ENCODE peak calls at places on chromosomes 13 and 19, in seven cellular contexts. U, E, V, X, T, L and D are unnamed samples.

GRCh38 chr13:24269803-24270202 is 39.6 kb upstream of the C1QTNF9 start:
- DNase-seq in T (no peak), E (no peak), V (no peak), U (no peak), L (no peak), X (no peak), D (no peak)

GRCh38 chr13:24038405-24038804 is 122.1 kb upstream of the SPATA13 start:
- DNase-seq in E (no peak), U (peak; percentile 25), V (no peak), X (no peak), L (no peak), T (no peak), D (no peak)

GRCh38 chr13:30004204-30004603 is 153.8 kb upstream of the UBL3 start:
- DNase-seq in T (no peak), E (no peak), U (no peak), L (no peak), V (no peak), X (no peak), D (no peak)

GRCh38 chr19:30584121-30584520 is 211.9 kb downstream of the ZNF536 start:
- DNase-seq in T (no peak), V (no peak), U (no peak), X (no peak), L (no peak), E (no peak), D (no peak)

GRCh38 chr13:30194906-30195305 is 112.4 kb downstream of the KATNAL1 start:
- DNase-seq in U (no peak), T (no peak), E (no peak), V (no peak), X (no peak), L (no peak), D (no peak)

GRCh38 chr13:98478134-98479129 is 98.5 kb downstream of the STK24 start:
- DNase-seq in X (no peak), L (peak; percentile 35), U (no peak), E (no peak), T (no peak), V (peak; percentile 56), D (no peak)

GRCh38 chr13:42215578-42216421 is 56.2 kb upstream of the AKAP11 start:
- DNase-seq in V (peak; percentile 9), X (peak; percentile 7), U (no peak), T (no peak), L (peak; percentile 6), E (no peak), D (peak; percentile 3)

GRCh38 chr13:76036176-76036575 is 400.0 kb downstream of the LMO7 start:
- DNase-seq in L (no peak), X (no peak), U (no peak), T (no peak), V (no peak), E (no peak), D (no peak)

GRCh38 chr13:64723735-64724134 is 2506.4 kb downstream of the PCDH9 start:
- DNase-seq in L (no peak), U (no peak), T (no peak), V (peak; percentile 51), X (peak; percentile 75), E (no peak), D (no peak)

GRCh38 chr13:67061750-67062149 is 168.4 kb downstream of the PCDH9 start:
- DNase-seq in V (no peak), X (no peak), L (no peak), U (no peak), E (no peak), T (no peak), D (no peak)

GRCh38 chr19:31946491-31946890 is 398.9 kb upstream of the ZNF507 start:
- DNase-seq in T (no peak), E (no peak), U (no peak), X (no peak), V (no peak), L (no peak), D (no peak)

GRCh38 chr19:15340086-15340485 is 7.7 kb upstream of the BRD4 start:
- DNase-seq in E (no peak), V (no peak), T (no peak), U (no peak), X (no peak), L (no peak), D (no peak)

GRCh38 chr13:38687246-38688229 is 661 bp downstream of the FREM2 start:
- DNase-seq in X (peak; percentile 13), E (no peak), T (no peak), L (no peak), V (peak; percentile 15), U (no peak), D (no peak)

GRCh38 chr13:27973291-27973690 is 4.2 kb upstream of the CDX2 start:
- DNase-seq in L (no peak), U (no peak), E (no peak), X (no peak), V (no peak), T (no peak), D (no peak)

GRCh38 chr13:113860051-113860471 is 3.8 kb downstream of the GAS6 start:
- DNase-seq in E (no peak), T (no peak), X (no peak), L (no peak), V (no peak), U (no peak), D (no peak)

GRCh38 chr19:28074773-28075172 is 1138.2 kb downstream of the UQCRFS1 start:
- DNase-seq in E (no peak), L (no peak), X (no peak), U (no peak), T (no peak), V (no peak), D (no peak)

DNA sequence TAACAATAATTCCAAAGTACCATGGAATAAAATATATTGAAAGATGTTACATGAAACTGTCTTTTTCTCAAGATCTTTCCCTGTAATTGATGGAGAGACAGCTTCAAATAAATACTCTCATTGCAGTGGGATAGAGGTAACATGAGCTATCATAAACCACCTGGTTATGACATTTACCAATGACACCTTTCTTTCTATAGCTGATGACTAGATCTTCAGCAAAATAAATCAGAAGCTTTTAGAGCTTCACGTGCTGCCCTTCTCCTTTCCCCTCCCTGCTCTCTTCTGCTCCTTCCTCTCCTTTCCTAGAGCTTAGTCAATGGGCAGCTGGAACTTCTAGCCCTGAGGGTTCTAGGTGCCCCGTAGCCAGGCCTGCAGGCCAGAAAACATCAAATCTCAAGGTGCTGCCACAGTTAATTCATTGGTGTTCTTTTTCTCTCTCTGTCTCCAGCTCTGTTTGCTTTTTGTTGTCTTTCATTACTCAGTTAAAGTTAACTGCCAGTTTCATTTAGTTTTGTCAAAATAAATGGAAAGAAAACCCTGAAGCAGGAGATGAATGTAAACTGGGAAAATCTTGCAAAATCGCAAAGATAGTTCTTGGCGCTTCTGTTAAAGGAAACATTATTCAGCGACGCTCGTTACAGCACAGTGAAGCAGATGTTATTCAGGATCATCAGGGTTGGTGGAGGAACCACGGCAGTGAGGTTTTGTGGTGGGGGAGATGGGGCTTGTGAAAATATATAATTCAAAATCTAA is 8.3 kb upstream of the METTL21C start:
- DNase-seq in T (no peak), L (no peak), U (no peak), X (no peak), E (no peak), V (no peak), D (no peak)
- H3K27ac ChIP-seq in T (no peak overlapping the region), L (no peak overlapping the region), U (no peak overlapping the region), X (no peak overlapping the region), E (no peak overlapping the region), V (no peak overlapping the region), D (no peak overlapping the region)

DNA sequence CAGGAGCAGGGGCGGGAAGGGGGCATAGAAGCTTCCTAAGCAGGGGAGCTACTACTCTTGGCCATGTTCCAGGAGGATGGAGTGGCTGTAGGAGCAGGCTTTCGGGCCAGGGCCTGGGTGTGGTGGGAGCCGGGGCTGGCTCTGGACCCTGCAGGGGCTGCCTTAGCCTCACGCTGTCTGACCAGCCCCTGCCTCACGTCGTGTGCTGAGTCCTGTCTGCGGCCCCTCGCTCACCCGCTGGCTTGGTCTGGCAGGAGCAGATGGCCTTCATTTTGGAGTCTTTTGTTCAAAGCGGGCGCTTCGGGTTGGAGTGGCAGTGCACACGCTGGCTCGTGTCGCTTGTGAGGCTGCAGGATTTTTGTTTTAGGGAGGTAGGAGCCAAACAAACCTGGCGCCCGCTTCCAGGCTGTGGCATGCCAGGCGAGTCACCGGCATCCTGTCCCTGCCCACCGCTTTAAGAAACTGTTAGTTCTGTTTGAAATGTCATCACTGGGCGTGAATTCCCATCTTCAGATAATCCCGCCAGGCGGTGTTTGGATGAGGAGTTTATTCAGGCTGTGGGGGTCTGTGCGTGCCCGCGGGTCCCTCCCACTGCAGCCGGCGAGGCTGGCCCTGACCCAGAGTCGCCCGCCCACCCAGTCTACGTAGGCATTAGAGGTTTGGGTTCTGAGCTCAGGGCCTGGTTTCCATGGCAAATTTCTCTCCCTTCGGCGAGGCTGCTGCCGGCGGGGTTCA is 89.7 kb downstream of the KDM4B start:
- DNase-seq in X (no peak), L (no peak), U (no peak), E (no peak), T (peak; percentile 68), V (no peak), D (no peak)
- H3K27ac ChIP-seq in X (peak overlapping the region; percentile 28), L (no peak overlapping the region), U (no peak overlapping the region), E (no peak overlapping the region), T (peak overlapping the region; percentile 60), V (no peak overlapping the region), D (no peak overlapping the region)

GRCh38 chr13:106474906-106475305 is 60.6 kb downstream of the EFNB2 start:
- DNase-seq in U (no peak), V (no peak), E (no peak), T (no peak), X (no peak), L (no peak), D (no peak)
- H3K27ac ChIP-seq in U (no peak overlapping the region), V (no peak overlapping the region), E (no peak overlapping the region), T (no peak overlapping the region), X (no peak overlapping the region), L (no peak overlapping the region), D (no peak overlapping the region)

GRCh38 chr13:45419945-45420344 is 1.8 kb upstream of the SLC25A30 start:
- DNase-seq in U (no peak), E (no peak), V (no peak), T (no peak), X (no peak), L (no peak), D (no peak)

GRCh38 chr13:45415112-45415511 is 3.1 kb downstream of the SLC25A30 start:
- DNase-seq in L (no peak), E (no peak), T (no peak), V (no peak), U (no peak), X (no peak), D (no peak)

GRCh38 chr13:45416521-45417125 is 1.6 kb downstream of the SLC25A30 start:
- DNase-seq in X (no peak), U (no peak), T (no peak), E (no peak), V (no peak), L (no peak), D (no peak)

GRCh38 chr13:45413826-45414312 is 4.3 kb downstream of the SLC25A30 start:
- DNase-seq in U (no peak), L (no peak), E (no peak), V (no peak), X (no peak), T (no peak), D (no peak)

DNA sequence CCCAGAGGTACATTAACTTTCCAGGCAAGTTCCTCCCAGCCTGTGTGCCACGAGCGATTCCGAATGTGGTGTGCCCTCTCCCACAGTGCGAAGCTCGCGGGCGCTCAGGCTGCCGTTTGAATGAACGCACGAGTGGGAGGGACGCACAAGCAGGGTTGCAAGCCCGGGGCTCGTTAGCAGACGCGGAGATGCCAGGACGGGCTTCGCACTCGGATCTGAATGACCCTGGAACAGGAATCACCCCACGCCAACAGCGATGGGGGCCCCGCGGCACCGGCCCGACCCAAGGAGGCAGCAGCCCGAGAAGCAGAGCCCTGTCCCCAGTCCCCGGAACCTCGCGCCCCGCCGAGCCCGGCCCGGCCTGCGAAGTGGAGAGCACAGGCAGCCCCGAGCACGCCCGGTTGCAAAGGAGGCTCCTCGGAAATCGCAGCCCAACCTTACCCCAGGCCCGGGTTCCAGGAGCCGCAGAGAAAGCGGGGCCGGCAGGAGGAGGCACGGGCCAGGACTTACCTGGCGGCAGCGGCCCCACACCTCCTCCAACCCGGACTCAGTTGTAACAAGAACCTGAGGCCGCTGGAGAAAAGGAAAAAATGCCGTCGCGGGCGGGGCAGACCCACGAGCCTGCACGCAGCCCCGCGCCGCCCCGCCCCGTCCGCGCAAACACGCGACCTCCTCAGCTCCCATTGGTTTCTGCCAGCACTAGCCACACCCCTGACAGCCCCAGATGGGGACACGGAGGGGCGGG is at the start of gene SLC25A30:
- DNase-seq in L (peak; percentile 80), U (peak; percentile 96), X (peak; percentile 79), V (peak; percentile 94), E (peak; percentile 97), T (peak; percentile 94), D (peak; percentile 66)
- H3K27ac ChIP-seq in L (peak within 1 kb of the TSS; percentile 62), U (peak within 1 kb of the TSS; percentile 96), X (peak within 1 kb of the TSS; percentile 92), V (peak within 1 kb of the TSS; percentile 82), E (peak within 1 kb of the TSS; percentile 94), T (peak within 1 kb of the TSS; percentile 77), D (peak within 1 kb of the TSS; percentile 65)